ENCODE peak calls at places on chromosomes 4 and X, in nine cellular contexts. V is activated gamma-delta T cell treated with anti-CD3 and anti-CD28 coated beads, Interleukin-2, amount 50 U/mL, for 16 hours; G is neural crest cell; E is gastrocnemius medialis; R is effector memory CD4-positive, alpha-beta T cell; L is H4; S is substantia nigra; B is stimulated activated naive CD4-positive, alpha-beta T cell; N is naive thymus-derived CD8-positive, alpha-beta T cell. K is an unnamed sample.

GRCh38 chr4:98932539-98932938 is 3.6 kb upstream of the EIF4E start:
- DNase-seq in V (no peak), G (no peak), E (no peak), R (no peak), L (no peak), S (no peak), B (no peak), N (no peak), K (no peak)

GRCh38 chr4:168220893-168221292 is 97.7 kb downstream of the DDX60 start:
- DNase-seq in V (no peak), G (no peak), E (no peak), R (no peak), L (no peak), S (no peak), B (no peak), N (no peak), K (no peak)

GRCh38 chr4:83093060-83093640 is 21.4 kb downstream of the PLAC8 start:
- DNase-seq in V (no peak), G (no peak), E (no peak), R (no peak), L (no peak), S (no peak), B (no peak), N (no peak), K (no peak)

GRCh38 chrX:24479924-24480722 is 15.0 kb downstream of the PDK3 start:
- DNase-seq in V (peak; percentile 59), G (no peak), E (no peak), R (peak; percentile 70), L (peak; percentile 93), S (no peak), B (peak; percentile 67), N (peak; percentile 83), K (no peak)

GRCh38 chrX:76279007-76279406 is 106.1 kb downstream of the PBDC1 start:
- DNase-seq in V (peak; percentile 3), G (peak; percentile 29), E (no peak), R (peak; percentile 6), L (peak; percentile 39), S (peak; percentile 7), B (peak; percentile 18), N (peak; percentile 45), K (no peak)

GRCh38 chr4:85370400-85371032 is 104.4 kb upstream of the ARHGAP24 start:
- DNase-seq in V (no peak), G (peak; percentile 27), E (peak; percentile 3), R (no peak), L (peak; percentile 53), S (peak; percentile 20), B (no peak), N (no peak), K (no peak)

GRCh38 chrX:138748480-138748879 is 37.0 kb upstream of the FGF13 start:
- DNase-seq in V (no peak), G (no peak), E (no peak), R (no peak), L (peak; percentile 9), S (no peak), B (no peak), N (no peak), K (no peak)

GRCh38 chrX:3044671-3045070 is 3.4 kb downstream of the ARSF start:
- DNase-seq in V (no peak), G (no peak), E (no peak), R (no peak), L (peak; percentile 29), S (no peak), B (no peak), N (no peak), K (no peak)

GRCh38 chr4:80235451-80235850 is 31.0 kb upstream of the FGF5 start:
- DNase-seq in V (no peak), G (no peak), E (no peak), R (no peak), L (no peak), S (no peak), B (no peak), N (no peak), K (no peak)

GRCh38 chr4:142984871-142985585 is 138.9 kb upstream of the INPP4B start:
- DNase-seq in V (no peak), G (no peak), E (no peak), R (no peak), L (no peak), S (no peak), B (no peak), N (no peak), K (no peak)